ENCODE peak calls at places on chromosome X, in seven cellular contexts. J is SIG-M5; W is activated T-cell treated with anti-CD3 and anti-CD28 coated beads, Interleukin-2, amount 50 U/mL, for 72 hours; L is left cardiac atrium; T is cardiac fibroblast; E is mucosa of gallbladder; D is occipital lobe. C is an unnamed sample.

GRCh38 chrX:70656304-70656703 is 211.7 kb downstream of the DLG3 start:
- DNase-seq in D (no peak), T (no peak), W (peak; percentile 7), L (no peak), J (peak; percentile 4), E (no peak), C (no peak)

GRCh38 chrX:102841706-102842003 is 95.4 kb upstream of the RAB40AL start:
- DNase-seq in T (no peak), D (no peak), J (no peak), L (no peak), W (no peak), E (no peak), C (no peak)

GRCh38 chrX:134999469-134999868 is 8.7 kb downstream of the SMIM10 start:
- DNase-seq in W (no peak), J (peak; percentile 28), D (no peak), L (no peak), E (no peak), T (peak; percentile 72), C (no peak)

GRCh38 chrX:79161655-79162054 is 17.2 kb downstream of the GPR174 start:
- DNase-seq in W (peak; percentile 50), J (no peak), D (no peak), E (no peak), L (no peak), T (no peak), C (no peak)

GRCh38 chrX:153519569-153520285 is 2.3 kb downstream of the ATP2B3 start:
- DNase-seq in W (no peak), L (no peak), E (no peak), J (no peak), T (no peak), D (no peak), C (no peak)

GRCh38 chrX:24427747-24428019 is 37.4 kb upstream of the PDK3 start:
- DNase-seq in J (no peak), E (no peak), T (no peak), L (no peak), D (no peak), W (no peak), C (no peak)

GRCh38 chrX:151789179-151789800 is 54.7 kb downstream of the CNGA2 start:
- DNase-seq in T (peak; percentile 78), D (no peak), E (peak; percentile 22), W (no peak), L (peak; percentile 50), J (no peak), C (no peak)

GRCh38 chrX:105495376-105495775 is 274.9 kb upstream of the TEX13A start:
- DNase-seq in L (no peak), W (no peak), E (no peak), T (peak; percentile 2), J (no peak), D (no peak), C (no peak)

GRCh38 chrX:150155396-150156048 is 207.6 kb upstream of the MAMLD1 start:
- DNase-seq in L (peak; percentile 67), W (no peak), J (no peak), D (no peak), T (peak; percentile 68), E (no peak), C (no peak)